ENCODE peak calls at places on chromosomes 5 and 9, in four cellular contexts. Z is GM23338, Q is PC-9, X is cardiac muscle cell. K is an unnamed sample.

GRCh38 chr5:92353107-92354030 is 970.3 kb upstream of the ARRDC3 start:
- DNase-seq in Z (no peak), X (peak; percentile 3), Q (no peak), K (no peak)

GRCh38 chr5:344668-345067 is 23.2 kb downstream of the AHRR start:
- DNase-seq in Z (no peak), X (no peak), Q (no peak), K (no peak)

GRCh38 chr5:68444048-68444447 is 228.5 kb downstream of the PIK3R1 start:
- DNase-seq in Z (no peak), X (no peak), Q (no peak), K (no peak)

GRCh38 chr5:3490962-3491477 is 104.6 kb upstream of the IRX1 start:
- DNase-seq in X (no peak), Q (no peak), Z (no peak), K (no peak)

GRCh38 chr5:154260860-154261235 is 70.3 kb downstream of the GALNT10 start:
- DNase-seq in X (no peak), Q (no peak), Z (no peak), K (no peak)

GRCh38 chr5:78827725-78828124 is 157.4 kb downstream of the ARSB start:
- DNase-seq in Q (no peak), Z (no peak), X (no peak), K (no peak)

GRCh38 chr9:93666279-93666784 is 89.9 kb downstream of the PHF2 start:
- DNase-seq in Q (no peak), Z (no peak), X (no peak), K (no peak)

GRCh38 chr5:145834917-145835838 is at the start of gene PRELID2:
- DNase-seq in Z (peak; percentile 97), Q (peak; percentile 80), X (peak; percentile 94), K (peak; percentile 89)

DNA sequence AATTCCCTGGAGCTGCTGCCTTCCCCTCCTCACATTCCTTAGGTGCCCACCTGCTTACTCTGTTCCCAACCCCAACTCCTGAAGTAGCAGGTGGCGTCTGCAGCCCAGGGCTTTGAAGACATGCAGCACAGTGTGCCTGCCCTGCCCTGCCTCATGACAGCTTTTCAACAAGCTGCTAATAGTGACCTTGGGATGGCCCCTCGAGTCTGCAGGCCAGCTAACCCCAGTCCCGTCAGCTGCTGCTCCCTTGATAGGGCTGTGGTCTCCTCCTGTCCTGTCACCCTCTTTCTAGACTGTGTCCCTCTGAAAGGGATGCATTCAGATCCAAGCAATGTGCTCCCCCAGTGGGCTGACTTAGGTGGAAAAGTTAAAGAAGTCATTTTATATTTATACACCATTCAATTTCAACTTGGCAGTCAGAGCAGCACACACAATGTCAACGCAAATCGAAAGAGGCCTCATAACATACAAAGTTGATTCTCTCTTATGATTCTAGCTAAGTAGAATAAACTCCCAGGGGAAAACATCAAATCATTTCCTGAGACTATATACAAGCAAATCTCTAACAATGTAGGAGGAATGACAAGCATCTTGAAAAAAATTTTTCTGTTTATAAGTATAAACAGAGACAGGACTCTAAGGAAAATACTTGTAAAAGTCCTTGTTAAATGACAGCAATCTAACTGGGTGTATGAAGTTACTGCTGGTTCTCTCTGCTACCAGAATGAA is 37.9 kb downstream of the ADRB2 start:
- DNase-seq in Q (no peak), Z (peak; percentile 6), X (no peak), K (no peak)
- H3K27ac ChIP-seq in Q (no peak overlapping the region), Z (no peak overlapping the region), X (peak overlapping the region; percentile 67), K (peak overlapping the region; percentile 84)

DNA sequence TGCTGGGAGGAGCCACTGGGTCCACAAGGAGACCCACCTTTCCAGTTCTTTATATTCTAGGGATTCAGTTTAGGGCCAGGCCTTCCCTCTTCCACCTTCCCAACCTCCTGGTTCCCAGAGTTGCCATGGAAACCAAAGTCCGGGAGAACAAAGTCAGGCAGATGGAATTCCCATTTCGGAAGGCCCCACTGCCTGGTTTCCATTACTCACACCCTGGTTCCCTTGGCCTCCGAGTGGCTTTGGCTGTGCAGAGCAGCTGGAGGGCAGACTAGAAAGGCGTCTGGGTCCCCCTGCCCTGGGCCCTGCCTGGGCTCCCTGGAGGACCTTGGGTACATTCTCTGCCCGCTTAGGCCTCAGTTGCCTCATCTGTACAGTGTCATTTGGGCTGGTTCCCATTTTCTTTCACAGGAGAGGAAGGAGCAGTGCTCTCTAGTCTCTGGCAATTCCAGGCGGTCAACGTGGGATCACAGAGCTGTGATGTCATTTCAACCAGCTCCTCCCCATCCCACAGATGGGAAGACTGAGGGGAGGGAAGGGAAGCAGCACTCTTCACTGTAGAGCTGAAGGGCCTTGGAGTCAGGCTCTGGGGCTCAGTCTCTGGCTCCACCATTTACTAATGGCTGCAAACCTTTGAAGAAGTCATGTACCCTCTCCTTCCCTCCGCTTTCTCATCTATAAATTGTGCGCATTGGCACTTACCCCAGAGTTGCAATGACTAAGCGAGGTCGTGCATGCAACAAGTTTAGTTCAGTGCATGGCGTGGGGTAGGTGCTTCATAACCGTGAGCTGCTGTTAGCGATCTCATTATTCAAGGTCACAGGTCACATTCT is 136.3 kb downstream of the RGS3 start:
- DNase-seq in X (peak; percentile 78), Z (peak; percentile 68), Q (peak; percentile 22), K (no peak)
- H3K27ac ChIP-seq in X (no peak overlapping the region), Z (no peak overlapping the region), Q (no peak overlapping the region), K (peak overlapping the region; percentile 21)

DNA sequence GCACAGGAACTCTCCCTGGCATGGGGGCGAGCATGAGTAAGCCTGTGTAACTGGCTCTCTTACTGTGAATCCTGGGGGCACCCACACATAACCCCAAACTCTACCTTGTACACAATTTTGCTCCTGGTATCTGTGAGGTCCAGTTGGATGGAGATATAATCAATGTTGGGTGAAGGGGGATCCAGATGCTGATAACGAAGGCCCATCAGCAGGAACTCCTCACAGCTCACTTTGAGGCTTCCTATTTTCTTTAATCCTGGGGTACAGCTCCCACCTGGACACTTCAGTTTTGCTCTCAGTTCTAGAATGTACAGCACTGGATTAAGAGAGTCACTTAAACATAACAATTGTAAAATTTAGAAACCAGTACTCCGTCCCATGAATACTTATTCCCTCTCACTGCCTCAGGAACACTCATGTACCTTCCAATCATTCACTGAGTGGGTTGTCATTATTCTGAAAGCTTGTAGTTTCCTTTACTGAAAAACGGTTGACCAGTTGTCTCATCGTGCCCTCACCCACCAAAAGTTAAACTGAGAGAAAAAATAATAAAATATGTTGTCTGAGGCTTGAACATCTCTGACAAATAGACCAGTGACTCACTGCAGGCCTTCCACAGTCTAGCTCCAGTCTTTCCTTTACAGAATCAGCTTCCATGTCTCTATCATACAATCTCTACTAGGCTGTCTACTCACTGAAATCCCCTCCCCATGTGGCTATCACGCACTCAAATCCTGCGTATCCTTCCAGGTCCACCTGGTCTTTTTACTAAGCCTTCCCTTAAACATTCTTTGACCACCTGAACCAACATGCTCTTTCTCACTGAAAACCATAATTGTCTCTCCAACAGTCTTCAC is 52.6 kb downstream of the FREM1 start:
- DNase-seq in Q (no peak), Z (no peak), X (no peak), K (no peak)
- H3K27ac ChIP-seq in Q (no peak overlapping the region), Z (no peak overlapping the region), X (no peak overlapping the region), K (no peak overlapping the region)

DNA sequence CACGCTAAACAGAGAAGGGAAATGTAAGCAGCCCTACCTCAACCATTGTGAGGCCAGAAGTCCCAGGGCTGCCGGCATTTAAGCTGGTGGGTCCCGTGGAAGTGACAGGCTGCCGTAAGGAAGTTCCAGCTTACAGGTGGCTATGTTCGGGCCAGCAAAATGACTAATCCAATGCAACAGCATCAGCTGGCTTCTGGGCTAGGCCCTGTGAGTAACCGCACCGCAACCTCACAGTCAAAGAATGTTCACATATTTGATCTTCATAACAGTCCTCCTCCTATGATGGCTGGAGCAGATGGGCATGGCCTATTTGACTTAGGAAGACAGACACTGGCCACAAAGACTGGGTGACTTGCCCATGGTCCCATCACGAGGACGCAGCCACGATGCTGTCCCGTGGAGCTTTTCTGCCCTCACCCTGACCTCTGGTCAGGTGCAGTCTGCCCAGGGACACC is 88.2 kb downstream of the LIFR start:
- DNase-seq in Q (no peak), Z (no peak), X (peak; percentile 90), K (no peak)
- H3K27ac ChIP-seq in Q (no peak overlapping the region), Z (no peak overlapping the region), X (no peak overlapping the region), K (peak overlapping the region; percentile 71)

DNA sequence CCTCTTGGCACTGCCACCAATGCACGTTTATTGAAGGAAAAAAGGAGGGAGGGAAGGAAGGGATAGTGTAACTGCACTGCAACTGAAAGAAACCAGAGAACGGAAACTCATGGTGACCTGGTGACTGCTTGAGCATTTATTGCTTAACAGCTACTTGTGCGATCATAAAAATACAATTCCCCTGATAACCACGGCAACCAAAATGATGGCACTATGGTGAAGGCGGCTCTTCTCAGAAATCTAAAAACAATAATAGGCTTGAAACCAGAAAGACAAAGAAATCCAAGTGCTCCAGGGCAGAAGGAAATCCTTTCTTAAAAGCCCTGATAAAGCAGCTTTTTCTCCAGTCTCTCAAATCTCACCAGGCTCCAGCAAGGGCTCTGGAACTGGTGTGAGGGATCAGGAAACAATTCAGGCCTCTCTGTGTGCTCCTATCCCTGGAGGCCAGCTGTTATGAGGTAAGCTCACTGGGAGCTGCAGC is 1.9 kb downstream of the FBXO10 start:
- DNase-seq in Z (peak; percentile 32), Q (no peak), X (peak; percentile 78), K (no peak)
- H3K27ac ChIP-seq in Z (no peak overlapping the region), Q (no peak overlapping the region), X (no peak overlapping the region), K (no peak overlapping the region)

GRCh38 chr5:179964015-179964414 is 56.3 kb upstream of the TBC1D9B start:
- DNase-seq in Q (no peak), X (no peak), Z (no peak), K (no peak)
- H3K27ac ChIP-seq in Q (no peak overlapping the region), X (no peak overlapping the region), Z (no peak overlapping the region), K (no peak overlapping the region)

GRCh38 chr9:127543973-127544533 is 68.0 kb upstream of the STXBP1 start:
- DNase-seq in Q (peak; percentile 32), X (no peak), Z (no peak), K (no peak)
- H3K27ac ChIP-seq in Q (no peak overlapping the region), X (no peak overlapping the region), Z (no peak overlapping the region), K (no peak overlapping the region)

DNA sequence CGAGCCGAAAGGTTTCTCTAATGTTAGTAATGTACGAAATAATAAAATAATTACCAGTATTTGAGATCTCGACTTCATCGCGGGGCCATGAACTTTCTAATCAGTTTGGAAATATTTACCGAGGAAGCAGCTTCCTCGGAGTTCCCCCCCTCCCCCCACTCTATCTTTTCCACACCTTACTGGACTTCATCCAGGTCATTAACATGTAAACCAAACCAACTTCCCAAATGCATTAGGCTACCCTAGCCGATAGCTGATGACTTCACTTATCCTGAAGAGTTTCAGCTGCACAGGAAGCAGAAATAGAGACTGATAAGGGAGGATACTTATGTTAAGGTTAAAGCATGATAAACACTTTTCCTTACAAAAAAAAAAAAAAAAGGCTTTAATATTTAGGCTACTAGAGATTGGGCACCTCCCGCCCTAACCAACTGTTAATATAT is 1.5 kb upstream of the MEF2C start:
- DNase-seq in Q (no peak), Z (no peak), X (peak; percentile 27), K (no peak)
- H3K27ac ChIP-seq in Q (no peak overlapping the region), Z (no peak overlapping the region), X (peak overlapping the region; percentile 70), K (peak overlapping the region; percentile 85)

GRCh38 chr9:5481744-5482027 is 28.6 kb upstream of the PDCD1LG2 start:
- DNase-seq in Q (no peak), X (no peak), Z (no peak), K (no peak)

GRCh38 chr9:5479994-5480694 is 29.8 kb downstream of the CD274 start:
- DNase-seq in Z (no peak), X (no peak), Q (no peak), K (no peak)

GRCh38 chr9:5482194-5482593 is 28.1 kb upstream of the PDCD1LG2 start:
- DNase-seq in Q (no peak), X (no peak), Z (peak; percentile 22), K (no peak)

GRCh38 chr9:5478214-5478613 is 27.9 kb downstream of the CD274 start:
- DNase-seq in Z (no peak), X (no peak), Q (no peak), K (no peak)

GRCh38 chr9:5480919-5481743 is 29.2 kb upstream of the PDCD1LG2 start:
- DNase-seq in Z (no peak), X (no peak), Q (no peak), K (no peak)
- H3K27ac ChIP-seq in Z (no peak overlapping the region), X (no peak overlapping the region), Q (no peak overlapping the region), K (no peak overlapping the region)